ENCODE peak calls at places on chromosomes 11 and 22, in six cellular contexts. X is AG09309, V is HFF-Myc, Q is neural progenitor cell, M is colonic mucosa, Z is fibroblast of mammary gland. L is an unnamed sample.

GRCh38 chr11:32400670-32401369 is 34.5 kb downstream of the WT1 start:
- DNase-seq in V (no peak), Z (no peak), M (no peak), X (no peak), Q (no peak), L (no peak)

GRCh38 chr11:134685981-134686380 is 273.9 kb upstream of the B3GAT1 start:
- DNase-seq in Q (no peak), X (no peak), V (no peak), Z (no peak), M (no peak), L (no peak)

GRCh38 chr11:68354181-68354872 is 41.9 kb downstream of the LRP5 start:
- DNase-seq in V (peak; percentile 63), M (peak; percentile 91), X (peak; percentile 95), Z (peak; percentile 88), Q (no peak), L (peak; percentile 94)

GRCh38 chr11:134449713-134450112 is 37.7 kb upstream of the B3GAT1 start:
- DNase-seq in M (no peak), X (no peak), Z (no peak), V (no peak), Q (no peak), L (no peak)

GRCh38 chr11:10524471-10524870 is 16.5 kb downstream of the RNF141 start:
- DNase-seq in M (no peak), V (no peak), Z (no peak), X (no peak), Q (no peak), L (no peak)

GRCh38 chr11:35615911-35616900 is 2.1 kb upstream of the FJX1 start:
- DNase-seq in M (no peak), Q (peak; percentile 70), X (no peak), Z (peak; percentile 73), V (no peak), L (peak; percentile 67)

GRCh38 chr11:25733777-25734176 is 598.2 kb upstream of the ANO3 start:
- DNase-seq in X (no peak), Q (no peak), Z (no peak), V (no peak), M (no peak), L (peak; percentile 2)

GRCh38 chr11:46066335-46066734 is 54.9 kb downstream of the PHF21A start:
- DNase-seq in Q (no peak), Z (no peak), M (no peak), X (no peak), V (no peak), L (peak; percentile 93)

GRCh38 chr11:72491001-72491400 is 56.7 kb upstream of the CLPB start:
- DNase-seq in V (no peak), Q (no peak), Z (peak; percentile 51), M (no peak), X (no peak), L (no peak)

GRCh38 chr11:75468534-75469340 is 35.7 kb upstream of the KLHL35 start:
- DNase-seq in X (no peak), M (no peak), Q (no peak), V (peak; percentile 59), Z (peak; percentile 90), L (no peak)

GRCh38 chr11:130653838-130654601 is 205.6 kb downstream of the ADAMTS15 start:
- DNase-seq in X (no peak), V (no peak), Q (no peak), M (peak; percentile 61), Z (no peak), L (no peak)

GRCh38 chr22:24402460-24403192 is 24.8 kb upstream of the ADORA2A start:
- DNase-seq in Z (peak; percentile 94), M (peak; percentile 95), Q (no peak), V (peak; percentile 98), X (peak; percentile 90), L (peak; percentile 92)

GRCh38 chr22:40512426-40513136 is 123.9 kb downstream of the MRTFA start:
- DNase-seq in M (no peak), Q (no peak), X (peak; percentile 99), V (peak; percentile 82), Z (peak; percentile 100), L (peak; percentile 97)

GRCh38 chr11:33674035-33674814 is 26.4 kb downstream of the C11orf91 start:
- DNase-seq in Z (peak; percentile 75), Q (no peak), V (no peak), M (no peak), X (peak; percentile 67), L (no peak)

GRCh38 chr11:113862430-113862829 is 12.9 kb downstream of the USP28 start:
- DNase-seq in Q (peak; percentile 48), Z (peak; percentile 34), X (no peak), M (no peak), V (no peak), L (peak; percentile 50)

GRCh38 chr22:17410576-17410975 is 41.3 kb downstream of the CECR2 start:
- DNase-seq in Q (no peak), X (no peak), M (no peak), V (no peak), Z (peak; percentile 7), L (no peak)

GRCh38 chr11:83493034-83493433 is 206.9 kb upstream of the CCDC90B start:
- DNase-seq in X (no peak), M (no peak), Z (no peak), V (no peak), Q (no peak), L (no peak)

GRCh38 chr22:29224859-29225410 is 19.2 kb downstream of the EMID1 start:
- DNase-seq in V (no peak), Z (no peak), X (no peak), M (no peak), Q (no peak), L (no peak)

GRCh38 chr11:12211331-12212065 is 101.1 kb downstream of the MICAL2 start:
- DNase-seq in Z (no peak), X (no peak), Q (no peak), V (no peak), M (no peak), L (no peak)

GRCh38 chr11:66907751-66908173 is 50.4 kb downstream of the PC start:
- DNase-seq in M (no peak), Q (no peak), Z (no peak), V (no peak), X (no peak), L (no peak)

GRCh38 chr22:50693462-50693861 is 20.8 kb downstream of the SHANK3 start:
- DNase-seq in V (no peak), Q (no peak), M (no peak), Z (no peak), X (no peak), L (no peak)

GRCh38 chr11:76610371-76610770 is 60.2 kb downstream of the LRRC32 start:
- DNase-seq in M (no peak), X (no peak), Z (no peak), Q (no peak), V (no peak), L (no peak)

GRCh38 chr22:50192056-50192824 is 6.5 kb downstream of the TRABD start:
- DNase-seq in M (no peak), X (no peak), Q (no peak), V (no peak), Z (peak; percentile 33), L (peak; percentile 83)

GRCh38 chr11:70423523-70424505 is 25.5 kb downstream of the CTTN start:
- DNase-seq in M (no peak), X (peak; percentile 37), Q (peak; percentile 23), Z (peak; percentile 95), V (peak; percentile 65), L (no peak)

GRCh38 chr11:125148011-125148410 is 16.5 kb upstream of the PKNOX2 start:
- DNase-seq in Q (no peak), Z (no peak), M (no peak), V (no peak), X (no peak), L (no peak)

GRCh38 chr11:36300651-36301050 is 4.6 kb downstream of the PRR5L start:
- DNase-seq in M (peak; percentile 88), X (no peak), Q (no peak), V (no peak), Z (peak; percentile 64), L (no peak)

GRCh38 chr22:46149493-46149997 is 781 bp upstream of the PPARA start:
- DNase-seq in V (no peak), Z (no peak), Q (peak; percentile 78), M (peak; percentile 84), X (no peak), L (no peak)
- H3K4me3 ChIP-seq in V (peak overlapping the region; percentile 48), Z (peak overlapping the region; percentile 52), Q (peak overlapping the region; percentile 73), M (peak overlapping the region; percentile 84), X (peak overlapping the region; percentile 69), L (peak overlapping the region; percentile 25)

GRCh38 chr22:43955040-43955882 is at the start of gene SAMM50:
- DNase-seq in M (peak; percentile 94), Z (peak; percentile 87), V (peak; percentile 73), X (peak; percentile 55), Q (peak; percentile 95), L (peak; percentile 94)
- TF ChIP-seq CTCF in M (no peak), Z (no peak), V (no peak), X (no peak), Q (no peak), L (no peak)

DNA sequence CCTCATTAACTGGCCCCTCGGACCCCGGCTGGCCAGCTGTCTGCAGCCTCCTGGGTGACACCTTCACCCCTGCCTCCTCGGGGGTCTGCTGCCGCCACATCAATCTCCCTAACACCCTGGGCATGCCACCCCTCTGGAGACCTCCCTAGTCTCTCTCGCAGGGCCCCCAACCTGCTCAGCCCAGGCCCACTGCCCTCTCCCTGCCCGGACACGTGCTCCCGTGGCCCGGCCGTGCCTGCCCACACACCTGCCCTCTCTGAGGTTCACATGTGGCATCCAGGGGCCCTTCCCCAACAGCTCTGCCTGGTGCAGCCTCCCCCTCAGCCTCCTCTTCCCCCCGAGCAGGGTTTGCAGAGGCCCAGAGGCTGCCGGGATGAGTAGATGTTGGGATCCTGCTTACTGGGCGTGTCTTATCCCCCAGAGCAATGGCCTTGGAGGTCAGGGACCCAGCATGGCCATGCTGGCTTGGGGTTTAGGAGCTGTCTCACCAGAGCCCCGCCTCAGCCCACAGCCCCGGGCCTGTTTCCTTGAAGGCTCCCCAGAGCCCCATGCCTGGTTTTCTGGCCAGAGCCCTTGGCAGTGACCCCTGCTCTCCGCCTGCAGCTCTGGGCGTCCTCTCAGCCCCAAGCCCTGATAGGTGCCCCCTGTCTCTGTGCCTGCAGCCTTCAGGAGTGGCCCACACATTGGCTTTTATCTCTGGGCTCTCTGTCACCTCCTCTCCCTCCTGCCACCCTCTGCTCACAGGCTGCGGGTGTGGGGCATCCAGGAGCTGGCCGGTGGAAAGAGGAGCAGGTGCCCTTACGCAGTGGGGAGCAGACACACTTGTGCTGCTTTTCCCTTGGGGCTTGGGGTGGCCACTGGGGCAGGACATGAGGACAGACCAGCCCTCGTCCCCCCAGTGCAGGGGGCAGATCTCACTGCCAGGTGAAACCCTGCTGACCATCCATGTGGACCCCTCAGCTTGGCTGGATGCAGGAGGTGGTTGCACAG is 25.7 kb upstream of the SEPTIN5 start:
- DNase-seq in X (no peak), Q (no peak), Z (no peak), V (no peak), M (no peak), L (no peak)
- H3K4me3 ChIP-seq in X (no peak overlapping the region), Q (no peak overlapping the region), Z (no peak overlapping the region), V (no peak overlapping the region), M (no peak overlapping the region), L (no peak overlapping the region)

GRCh38 chr11:119472186-119472855 is 49.3 kb upstream of the THY1 start:
- DNase-seq in Q (no peak), Z (peak; percentile 94), V (no peak), X (no peak), M (no peak), L (no peak)

GRCh38 chr11:119474682-119475596 is 52.0 kb upstream of the THY1 start:
- DNase-seq in Z (peak; percentile 97), V (peak; percentile 56), Q (peak; percentile 86), M (peak; percentile 59), X (no peak), L (peak; percentile 75)

GRCh38 chr11:119472856-119473222 is 49.9 kb upstream of the THY1 start:
- DNase-seq in Q (no peak), Z (peak; percentile 36), X (no peak), M (no peak), V (no peak), L (no peak)

GRCh38 chr11:119473226-119473625 is 50.3 kb upstream of the THY1 start:
- DNase-seq in V (no peak), Q (no peak), M (no peak), X (no peak), Z (no peak), L (no peak)

GRCh38 chr11:119473901-119474681 is 51.1 kb upstream of the THY1 start:
- DNase-seq in Q (no peak), Z (no peak), M (no peak), V (no peak), X (no peak), L (no peak)
- TF ChIP-seq CTCF in Q (no peak), Z (no peak), M (no peak), V (no peak), X (no peak), L (no peak)

L was measured in epithelial cell of esophagus.